ENCODE peak calls at places on chromosomes 2 and 18, in six cellular contexts. I, J, Y, N, W and O are unnamed samples. For H3K4me1, the result is how much of the 10 kb centered on the place peaks cover.

GRCh38 chr18:32383040-32383819 is 87.5 kb downstream of the GAREM1 start:
- DNase-seq in I (no peak), J (no peak), Y (no peak), N (peak), W (no peak), O (no peak)

GRCh38 chr2:118386636-118387302 is 298.5 kb downstream of the INSIG2 start:
- DNase-seq in I (no peak), J (no peak), Y (no peak), N (no peak), W (no peak), O (no peak)

GRCh38 chr2:17375262-17375661 is 143.0 kb downstream of the RAD51AP2 start:
- DNase-seq in I (no peak), J (no peak), Y (peak), N (no peak), W (no peak), O (no peak)

GRCh38 chr2:37621199-37621598 is 50.2 kb downstream of the CDC42EP3 start:
- DNase-seq in I (no peak), J (no peak), Y (no peak), N (no peak), W (no peak), O (no peak)

GRCh38 chr18:9825571-9826073 is 60.2 kb upstream of the TXNDC2 start:
- DNase-seq in I (no peak), J (no peak), Y (no peak), N (peak), W (no peak), O (no peak)

GRCh38 chr2:222548997-222549396 is 106.9 kb downstream of the FARSB start:
- DNase-seq in I (peak), J (no peak), Y (peak), N (no peak), W (no peak), O (no peak)

GRCh38 chr2:3188405-3188946 is 189.1 kb downstream of the EIPR1 start:
- DNase-seq in I (no peak), J (peak), Y (no peak), N (no peak), W (no peak), O (no peak)

GRCh38 chr2:3659447-3660432 is 1.7 kb downstream of the ALLC start:
- DNase-seq in I (no peak), J (no peak), Y (no peak), N (no peak), W (peak), O (no peak)

GRCh38 chr18:74528478-74528877 is 5.8 kb upstream of the CNDP1 start:
- DNase-seq in I (no peak), J (no peak), Y (no peak), N (no peak), W (no peak), O (no peak)

GRCh38 chr18:10194592-10194991 is 259.8 kb upstream of the APCDD1 start:
- DNase-seq in I (no peak), J (no peak), Y (no peak), N (no peak), W (no peak), O (no peak)

GRCh38 chr2:111121028-111121872 is 536 bp downstream of the BCL2L11 start:
- DNase-seq in I (no peak), J (peak), Y (peak), N (peak), W (peak), O (peak)
- H3K4me3 ChIP-seq in I (peak), J (peak), Y (peak), N (peak), W (peak), O (peak)

GRCh38 chr2:223897669-223898314 is 47.3 kb downstream of the WDFY1 start:
- DNase-seq in I (no peak), J (no peak), Y (no peak), N (no peak), W (no peak), O (no peak)

GRCh38 chr2:223894009-223894408 is 51.1 kb downstream of the WDFY1 start:
- DNase-seq in I (no peak), J (no peak), Y (no peak), N (no peak), W (no peak), O (no peak)

GRCh38 chr2:223900066-223900465 is 45.1 kb downstream of the WDFY1 start:
- DNase-seq in I (no peak), J (no peak), Y (no peak), N (no peak), W (no peak), O (no peak)

GRCh38 chr2:223896751-223897320 is 48.3 kb downstream of the WDFY1 start:
- DNase-seq in I (no peak), J (no peak), Y (no peak), N (no peak), W (no peak), O (no peak)

GRCh38 chr2:223894968-223895367 is 50.2 kb downstream of the WDFY1 start:
- DNase-seq in I (no peak), J (no peak), Y (no peak), N (no peak), W (no peak), O (no peak)
- H3K4me1 ChIP-seq in I (under half), J (under half), Y (under half), N (under half), W (under half), O (under half)

GRCh38 chr2:239245107-239245506 is 155.7 kb downstream of the HDAC4 start:
- DNase-seq in I (no peak), J (no peak), Y (no peak), N (no peak), W (no peak), O (no peak)
- H3K27ac ChIP-seq in I (no peak), J (no peak), Y (no peak), N (no peak), W (peak), O (peak)

GRCh38 chr2:144922519-144922918 is 402.6 kb upstream of the ZEB2 start:
- DNase-seq in I (no peak), J (no peak), Y (no peak), N (no peak), W (no peak), O (no peak)

GRCh38 chr2:144924827-144925226 is 404.9 kb upstream of the ZEB2 start:
- DNase-seq in I (no peak), J (no peak), Y (no peak), N (no peak), W (no peak), O (no peak)

GRCh38 chr2:144925886-144926285 is 406.0 kb upstream of the ZEB2 start:
- DNase-seq in I (no peak), J (no peak), Y (no peak), N (no peak), W (no peak), O (no peak)

GRCh38 chr2:144931976-144932375 is 412.1 kb upstream of the ZEB2 start:
- DNase-seq in I (no peak), J (no peak), Y (no peak), N (no peak), W (no peak), O (no peak)

DNA sequence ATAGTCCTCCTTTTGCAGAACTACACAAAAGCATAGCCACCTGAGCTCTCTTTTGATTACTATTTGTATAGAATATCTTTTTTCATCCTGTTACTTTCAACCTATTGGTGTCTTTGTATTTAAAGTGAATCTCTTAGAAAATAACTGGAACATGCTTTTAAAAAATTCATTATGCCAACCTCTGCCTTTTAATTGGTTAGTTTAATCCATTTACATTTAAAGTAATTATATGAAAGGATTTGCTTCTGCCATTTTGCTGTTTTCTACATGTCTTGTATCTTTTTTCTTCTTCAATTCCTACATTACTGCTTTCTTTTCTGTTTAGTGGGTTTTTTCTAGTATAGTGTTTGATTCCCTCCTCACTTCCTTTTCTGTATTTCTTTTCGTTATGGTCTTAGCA is 407.5 kb upstream of the ZEB2 start:
- DNase-seq in I (no peak), J (no peak), Y (no peak), N (no peak), W (no peak), O (no peak)
- H3K4me3 ChIP-seq in I (no peak), J (no peak), Y (no peak), N (no peak), W (no peak), O (no peak)

DNA sequence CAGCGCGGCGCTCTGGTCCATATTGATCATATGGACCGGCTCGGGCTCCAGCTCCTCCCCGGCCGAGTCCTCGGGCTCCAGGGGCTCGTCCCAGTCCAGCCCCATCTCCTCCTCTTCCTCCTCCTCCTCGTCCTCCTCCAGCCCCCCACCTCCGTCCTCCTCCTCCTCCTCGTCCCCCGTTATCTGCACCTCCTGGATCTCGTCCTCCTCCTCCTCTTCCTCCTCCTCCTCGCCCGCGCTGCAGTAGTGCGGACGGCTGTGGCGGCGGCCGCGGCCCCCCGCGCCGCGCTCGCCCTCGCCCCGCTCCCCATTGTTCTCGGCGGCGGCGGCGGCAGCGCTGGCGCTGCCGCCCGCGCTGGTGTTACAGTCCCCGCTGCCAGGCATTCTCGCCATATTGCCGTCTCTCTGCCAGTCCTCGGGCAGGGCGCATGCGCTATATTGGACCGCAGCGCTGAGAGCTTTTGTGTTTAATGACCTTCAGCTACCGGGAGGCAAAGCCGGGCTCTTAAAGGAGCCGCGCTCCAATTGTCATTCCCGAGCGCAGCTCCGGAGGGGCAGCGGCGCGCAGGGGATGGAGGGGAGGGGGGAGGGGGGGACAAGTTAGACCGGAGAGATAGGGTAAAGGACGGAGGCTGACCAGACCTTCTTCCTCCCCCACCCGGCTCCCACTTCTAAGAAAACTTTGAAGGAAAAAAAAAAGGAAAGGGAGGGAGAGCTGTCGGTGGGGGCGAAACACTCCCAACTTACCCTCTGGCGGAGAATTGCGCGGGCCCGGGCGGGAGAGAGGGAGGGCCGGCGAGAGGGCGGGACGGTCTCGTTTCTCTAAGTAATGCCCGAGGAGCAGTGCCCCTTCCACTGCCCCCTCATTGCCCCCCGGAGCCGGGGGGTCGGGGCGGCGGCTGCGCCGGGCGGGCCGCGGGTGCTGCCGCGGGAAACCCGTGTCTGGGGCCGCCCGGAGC is at the start of gene KCTD1:
- DNase-seq in I (no peak), J (peak), Y (peak), N (peak), W (peak), O (peak)
- H3K4me1 ChIP-seq in I (under half), J (under half), Y (under half), N (under half), W (under half), O (under half)

GRCh38 chr18:26022585-26022984 is 67.8 kb downstream of the SS18 start:
- DNase-seq in I (no peak), J (no peak), Y (no peak), N (no peak), W (no peak), O (no peak)
- H3K27ac ChIP-seq in I (no peak), J (no peak), Y (no peak), N (no peak), W (no peak), O (no peak)

DNA sequence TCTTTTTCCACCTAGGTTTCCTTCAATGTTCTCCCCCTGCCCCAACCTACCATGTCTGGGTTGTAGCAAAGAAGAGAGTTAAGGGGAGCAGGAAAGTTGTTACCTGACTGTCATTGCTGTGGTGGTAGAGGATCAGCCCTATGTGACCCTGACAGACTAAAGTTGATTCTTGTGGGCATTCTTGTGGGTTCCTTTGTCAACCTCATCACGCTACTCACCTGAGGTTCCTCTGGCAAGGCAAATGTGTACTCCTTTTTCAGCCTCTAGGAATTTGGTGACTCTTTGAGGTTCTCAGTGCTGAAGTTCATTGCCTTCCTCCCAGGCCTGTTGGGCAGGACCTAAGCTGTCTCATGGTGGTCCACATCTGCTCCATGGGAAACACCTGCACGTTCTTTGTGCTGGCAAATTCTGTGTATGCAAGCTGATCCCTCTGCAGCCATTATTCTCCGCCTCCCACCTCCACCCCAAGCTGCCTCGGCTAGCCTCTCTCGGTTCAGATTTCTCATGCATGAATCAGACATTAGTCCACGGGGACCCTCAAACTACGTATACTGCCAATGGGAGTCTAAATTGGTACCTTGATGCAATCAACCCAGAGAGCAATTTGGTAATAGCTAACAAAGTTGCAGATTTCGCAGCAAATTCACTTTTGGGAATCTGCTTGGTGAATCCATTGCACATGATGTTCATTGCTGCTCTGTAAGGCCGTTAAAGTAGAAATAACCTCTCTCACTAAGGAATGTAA is 1.5 kb upstream of the GMCL1 start:
- DNase-seq in I (no peak), J (no peak), Y (no peak), N (no peak), W (no peak), O (no peak)
- H3K4me3 ChIP-seq in I (no peak), J (no peak), Y (peak), N (no peak), W (no peak), O (no peak)

DNA sequence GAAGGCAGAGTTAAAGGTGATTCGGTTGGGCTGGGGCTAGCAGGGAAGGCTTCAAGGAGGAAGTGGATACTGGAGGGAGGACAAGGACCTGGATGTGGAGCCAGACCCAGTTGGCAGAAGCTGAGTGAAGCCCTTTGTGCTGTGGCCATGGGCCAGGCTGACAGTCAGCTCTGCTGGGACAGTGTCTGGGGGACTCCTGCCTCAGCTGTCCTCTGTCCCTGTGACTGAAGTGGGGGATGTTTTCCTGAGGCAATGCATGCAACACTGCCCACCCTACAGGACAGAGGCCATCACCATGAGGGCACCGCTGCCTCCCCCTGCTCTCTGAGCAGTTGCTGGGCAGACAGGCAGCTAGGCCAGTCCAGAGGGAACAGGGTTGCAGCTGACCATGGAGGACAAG is 40.0 kb downstream of the ST8SIA5 start:
- DNase-seq in I (no peak), J (no peak), Y (no peak), N (no peak), W (no peak), O (no peak)
- H3K4me1 ChIP-seq in I (under half), J (under half), Y (under half), N (under half), W (under half), O (under half)